ENCODE peak calls at places on chromosomes 2 and 18, in seven cellular contexts. X, W, R, L, H, O and Y are unnamed samples.

GRCh38 chr2:11827547-11827946 is 81.1 kb downstream of the LPIN1 start:
- DNase-seq in X (no peak), W (peak; percentile 11), R (no peak), L (no peak), H (no peak), O (no peak), Y (no peak)

GRCh38 chr2:71548589-71549485 is 95.5 kb downstream of the DYSF start:
- DNase-seq in X (no peak), W (peak; percentile 60), R (peak; percentile 76), L (peak; percentile 34), H (peak; percentile 80), O (peak; percentile 43), Y (peak; percentile 32)

GRCh38 chr18:35683021-35683420 is 101.5 kb downstream of the GALNT1 start:
- DNase-seq in X (no peak), W (peak; percentile 29), R (no peak), L (no peak), H (peak; percentile 53), O (no peak), Y (no peak)

GRCh38 chr2:9107168-9108025 is 99.2 kb upstream of the ASAP2 start:
- DNase-seq in X (no peak), W (peak; percentile 11), R (no peak), L (no peak), H (no peak), O (no peak), Y (no peak)

GRCh38 chr2:158923180-158923594 is 45.3 kb upstream of the TANC1 start:
- DNase-seq in X (no peak), W (no peak), R (no peak), L (no peak), H (peak; percentile 29), O (no peak), Y (no peak)

GRCh38 chr2:45237850-45238542 is 228.7 kb upstream of the SIX2 start:
- DNase-seq in X (peak; percentile 79), W (peak; percentile 99), R (no peak), L (no peak), H (no peak), O (peak; percentile 22), Y (no peak)

GRCh38 chr2:212940816-212941215 is 210.6 kb downstream of the IKZF2 start:
- DNase-seq in X (peak; percentile 8), W (peak; percentile 50), R (peak; percentile 62), L (no peak), H (peak; percentile 83), O (no peak), Y (no peak)

GRCh38 chr2:46655551-46656436 is 176.4 kb downstream of the TMEM247 start:
- DNase-seq in X (no peak), W (peak; percentile 86), R (no peak), L (no peak), H (no peak), O (peak; percentile 44), Y (no peak)

GRCh38 chr2:143629344-143629743 is 500.1 kb downstream of the ARHGAP15 start:
- DNase-seq in X (no peak), W (peak; percentile 34), R (no peak), L (no peak), H (no peak), O (no peak), Y (no peak)

GRCh38 chr18:60162390-60162789 is 210.2 kb downstream of the MC4R start:
- DNase-seq in X (no peak), W (no peak), R (no peak), L (no peak), H (no peak), O (no peak), Y (no peak)

GRCh38 chr2:145799595-145800108 is 1279.7 kb upstream of the ZEB2 start:
- DNase-seq in X (no peak), W (no peak), R (no peak), L (no peak), H (no peak), O (no peak), Y (no peak)

GRCh38 chr2:219183151-219183757 is 5.2 kb downstream of the RETREG2 start:
- DNase-seq in X (no peak), W (no peak), R (no peak), L (no peak), H (no peak), O (no peak), Y (no peak)

GRCh38 chr2:188452084-188452483 is 160.4 kb downstream of the GULP1 start:
- DNase-seq in X (no peak), W (peak; percentile 16), R (no peak), L (no peak), H (no peak), O (no peak), Y (no peak)

GRCh38 chr18:24672165-24672950 is 211.9 kb downstream of the HRH4 start:
- DNase-seq in X (no peak), W (no peak), R (no peak), L (no peak), H (no peak), O (no peak), Y (no peak)

GRCh38 chr2:173886613-173887012 is 78.6 kb downstream of the SP3 start:
- DNase-seq in X (no peak), W (no peak), R (no peak), L (no peak), H (no peak), O (no peak), Y (no peak)

GRCh38 chr2:163556511-163556910 is 179.3 kb downstream of the FIGN start:
- DNase-seq in X (no peak), W (no peak), R (no peak), L (no peak), H (no peak), O (no peak), Y (no peak)

GRCh38 chr2:109322111-109322510 is 193.1 kb downstream of the SH3RF3 start:
- DNase-seq in X (peak; percentile 92), W (peak; percentile 100), R (peak; percentile 63), L (no peak), H (no peak), O (peak; percentile 97), Y (no peak)

GRCh38 chr18:28048612-28049011 is 128.3 kb downstream of the CDH2 start:
- DNase-seq in X (no peak), W (no peak), R (no peak), L (no peak), H (no peak), O (no peak), Y (no peak)

GRCh38 chr2:20094955-20095354 is 43.5 kb upstream of the LAPTM4A start:
- DNase-seq in X (no peak), W (peak; percentile 53), R (no peak), L (no peak), H (no peak), O (no peak), Y (no peak)

GRCh38 chr2:39994151-39994550 is 215.1 kb upstream of the THUMPD2 start:
- DNase-seq in X (peak; percentile 59), W (peak; percentile 90), R (no peak), L (no peak), H (no peak), O (no peak), Y (no peak)

GRCh38 chr2:24930768-24931167 is 10.7 kb upstream of the ADCY3 start:
- DNase-seq in X (no peak), W (no peak), R (no peak), L (no peak), H (no peak), O (no peak), Y (no peak)
- H3K4me3 ChIP-seq in X (no peak overlapping the region), W (no peak overlapping the region), R (no peak overlapping the region), L (no peak overlapping the region), H (no peak overlapping the region), O (no peak overlapping the region), Y (no peak overlapping the region)

DNA sequence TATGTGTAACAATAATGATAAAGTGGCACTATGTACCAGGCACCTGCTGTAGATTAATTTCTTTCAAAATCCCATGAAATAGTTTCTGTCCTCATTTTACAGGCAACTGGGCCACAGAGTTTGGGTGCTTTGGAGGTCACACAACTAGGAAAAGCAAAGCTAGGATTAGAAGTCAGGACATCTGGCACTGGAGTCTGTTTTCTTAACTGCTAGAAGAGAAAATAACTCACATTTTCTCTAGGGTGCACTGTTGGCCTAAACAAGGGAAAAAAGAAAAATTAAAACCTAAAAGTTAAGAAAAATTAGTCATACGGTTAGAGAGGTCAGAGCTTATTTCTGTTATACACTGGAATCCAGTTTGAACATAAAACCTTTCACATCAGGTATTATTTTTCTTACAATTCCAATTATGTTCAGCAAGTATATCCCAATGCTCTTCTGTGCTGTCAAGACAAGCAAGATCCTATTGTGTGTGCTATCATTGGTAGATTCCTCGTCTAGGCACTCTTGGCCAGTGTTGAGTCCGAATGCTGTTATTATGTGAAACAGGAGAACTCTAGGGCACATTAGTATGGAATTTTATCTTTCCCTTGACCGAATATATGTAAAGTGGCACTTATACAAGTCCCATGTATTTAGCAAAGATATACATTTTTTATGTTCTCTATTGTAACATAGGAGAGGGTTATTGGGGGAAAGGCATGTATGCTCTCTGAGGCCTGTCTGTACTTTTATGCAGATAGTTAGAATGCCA is 1.5 kb upstream of the OSGEPL1 start:
- DNase-seq in X (no peak), W (peak; percentile 37), R (no peak), L (no peak), H (no peak), O (no peak), Y (no peak)
- H3K4me3 ChIP-seq in X (no peak overlapping the region), W (no peak overlapping the region), R (no peak overlapping the region), L (peak overlapping the region; percentile 81), H (peak overlapping the region; percentile 70), O (no peak overlapping the region), Y (peak overlapping the region; percentile 73)

GRCh38 chr2:204662956-204663355 is 117.7 kb downstream of the PARD3B start:
- DNase-seq in X (no peak), W (no peak), R (no peak), L (no peak), H (no peak), O (no peak), Y (no peak)

GRCh38 chr2:204663816-204664421 is 118.6 kb downstream of the PARD3B start:
- DNase-seq in X (no peak), W (no peak), R (no peak), L (no peak), H (no peak), O (no peak), Y (no peak)

GRCh38 chr2:204665244-204665643 is 120.0 kb downstream of the PARD3B start:
- DNase-seq in X (no peak), W (peak; percentile 30), R (no peak), L (no peak), H (peak; percentile 6), O (no peak), Y (no peak)

GRCh38 chr2:204665771-204666170 is 120.5 kb downstream of the PARD3B start:
- DNase-seq in X (no peak), W (no peak), R (no peak), L (no peak), H (no peak), O (no peak), Y (no peak)

GRCh38 chr2:204664708-204665121 is 119.4 kb downstream of the PARD3B start:
- DNase-seq in X (no peak), W (peak; percentile 30), R (no peak), L (no peak), H (no peak), O (no peak), Y (no peak)
- H3K4me3 ChIP-seq in X (no peak overlapping the region), W (no peak overlapping the region), R (no peak overlapping the region), L (no peak overlapping the region), H (no peak overlapping the region), O (no peak overlapping the region), Y (no peak overlapping the region)

DNA sequence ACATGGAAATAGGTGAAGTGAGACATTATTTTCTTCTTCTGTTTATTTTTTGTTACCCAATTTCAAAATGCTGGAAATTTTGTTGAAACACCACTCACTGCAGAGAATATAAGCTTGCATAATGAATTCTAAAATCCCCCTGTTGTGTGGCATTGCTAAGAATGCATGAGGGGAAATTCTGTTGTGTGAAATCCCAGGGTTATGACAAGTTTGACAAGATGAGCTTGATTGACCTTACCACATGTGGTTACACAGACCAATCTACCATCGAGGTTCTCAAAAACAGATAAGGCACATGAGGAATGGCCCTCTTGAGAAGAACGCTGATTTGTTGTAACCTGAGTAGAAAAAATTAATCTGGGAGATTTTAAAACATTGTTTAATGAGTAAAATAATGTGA is 261.6 kb upstream of the MMADHC start:
- DNase-seq in X (no peak), W (no peak), R (no peak), L (no peak), H (no peak), O (no peak), Y (no peak)
- H3K4me3 ChIP-seq in X (no peak overlapping the region), W (no peak overlapping the region), R (no peak overlapping the region), L (no peak overlapping the region), H (no peak overlapping the region), O (no peak overlapping the region), Y (no peak overlapping the region)